ENCODE peak calls at places on chromosomes 12 and 14, in seven cellular contexts. One of them, this sample, is unnamed.
A peak's percentile ranks its signal among the peaks of the same experiment; 100 is the strongest.

GRCh38 chr12:95701722-95702418 is 88.7 kb downstream of the NTN4 start:
- DNase-seq in HCT116: no peak
- DNase-seq in colonic mucosa: no peak
- DNase-seq in IMR-90: no peak
- DNase-seq in mammary epithelial cell: peak; percentile 84
- DNase-seq in endothelial cell of umbilical vein: no peak
- DNase-seq in fibroblast of lung: no peak
- DNase-seq in this sample: no peak

GRCh38 chr12:89162704-89163261 is 189.5 kb downstream of the DUSP6 start:
- DNase-seq in colonic mucosa: peak; percentile 53
- DNase-seq in HCT116: peak; percentile 15
- DNase-seq in endothelial cell of umbilical vein: peak; percentile 96
- DNase-seq in mammary epithelial cell: peak; percentile 100
- DNase-seq in IMR-90: peak; percentile 99
- DNase-seq in fibroblast of lung: peak; percentile 99
- DNase-seq in this sample: peak; percentile 94

GRCh38 chr14:71730471-71730870 is 201.8 kb upstream of the RGS6 start:
- DNase-seq in HCT116: no peak
- DNase-seq in endothelial cell of umbilical vein: no peak
- DNase-seq in fibroblast of lung: no peak
- DNase-seq in IMR-90: no peak
- DNase-seq in mammary epithelial cell: no peak
- DNase-seq in colonic mucosa: no peak
- DNase-seq in this sample: no peak

GRCh38 chr12:19894803-19895202 is 455.5 kb downstream of the AEBP2 start:
- DNase-seq in mammary epithelial cell: peak; percentile 14
- DNase-seq in HCT116: no peak
- DNase-seq in endothelial cell of umbilical vein: peak; percentile 77
- DNase-seq in IMR-90: peak; percentile 21
- DNase-seq in fibroblast of lung: no peak
- DNase-seq in colonic mucosa: no peak
- DNase-seq in this sample: peak; percentile 28

GRCh38 chr12:11752403-11753150 is 103.1 kb downstream of the ETV6 start:
- DNase-seq in IMR-90: no peak
- DNase-seq in HCT116: no peak
- DNase-seq in mammary epithelial cell: no peak
- DNase-seq in colonic mucosa: no peak
- DNase-seq in endothelial cell of umbilical vein: no peak
- DNase-seq in fibroblast of lung: no peak
- DNase-seq in this sample: no peak

GRCh38 chr12:47553266-47553665 is 152.6 kb downstream of the RPAP3 start:
- DNase-seq in fibroblast of lung: no peak
- DNase-seq in colonic mucosa: no peak
- DNase-seq in endothelial cell of umbilical vein: no peak
- DNase-seq in HCT116: no peak
- DNase-seq in IMR-90: no peak
- DNase-seq in mammary epithelial cell: no peak
- DNase-seq in this sample: no peak

GRCh38 chr12:122458105-122459035 is 35.9 kb upstream of the CLIP1 start:
- DNase-seq in IMR-90: no peak
- DNase-seq in colonic mucosa: no peak
- DNase-seq in endothelial cell of umbilical vein: no peak
- DNase-seq in HCT116: no peak
- DNase-seq in mammary epithelial cell: no peak
- DNase-seq in fibroblast of lung: no peak
- DNase-seq in this sample: no peak

GRCh38 chr12:129762436-129762835 is 141.4 kb downstream of the TMEM132D start:
- DNase-seq in HCT116: no peak
- DNase-seq in mammary epithelial cell: no peak
- DNase-seq in endothelial cell of umbilical vein: no peak
- DNase-seq in colonic mucosa: no peak
- DNase-seq in fibroblast of lung: no peak
- DNase-seq in IMR-90: no peak
- DNase-seq in this sample: no peak

GRCh38 chr14:62307844-62308243 is 545.6 kb downstream of the SNAPC1 start:
- DNase-seq in mammary epithelial cell: no peak
- DNase-seq in colonic mucosa: no peak
- DNase-seq in HCT116: no peak
- DNase-seq in endothelial cell of umbilical vein: no peak
- DNase-seq in fibroblast of lung: no peak
- DNase-seq in IMR-90: no peak
- DNase-seq in this sample: no peak

GRCh38 chr12:67430708-67431335 is 161.7 kb downstream of the CAND1 start:
- DNase-seq in fibroblast of lung: peak; percentile 85
- DNase-seq in endothelial cell of umbilical vein: no peak
- DNase-seq in mammary epithelial cell: no peak
- DNase-seq in IMR-90: no peak
- DNase-seq in HCT116: no peak
- DNase-seq in colonic mucosa: no peak
- DNase-seq in this sample: no peak

GRCh38 chr14:36365766-36366165 is 45.3 kb upstream of the MBIP start:
- DNase-seq in HCT116: no peak
- DNase-seq in IMR-90: no peak
- DNase-seq in colonic mucosa: peak; percentile 23
- DNase-seq in endothelial cell of umbilical vein: no peak
- DNase-seq in mammary epithelial cell: no peak
- DNase-seq in fibroblast of lung: no peak
- DNase-seq in this sample: no peak

GRCh38 chr12:53327435-53328042 is 6.1 kb upstream of the AAAS start:
- DNase-seq in mammary epithelial cell: no peak
- DNase-seq in HCT116: no peak
- DNase-seq in IMR-90: no peak
- DNase-seq in endothelial cell of umbilical vein: peak; percentile 21
- DNase-seq in colonic mucosa: no peak
- DNase-seq in fibroblast of lung: peak; percentile 22
- DNase-seq in this sample: peak; percentile 30

GRCh38 chr12:31931796-31932715 is 27.2 kb upstream of the RESF1 start:
- DNase-seq in HCT116: no peak
- DNase-seq in fibroblast of lung: no peak
- DNase-seq in mammary epithelial cell: no peak
- DNase-seq in endothelial cell of umbilical vein: no peak
- DNase-seq in IMR-90: no peak
- DNase-seq in colonic mucosa: no peak
- DNase-seq in this sample: no peak

GRCh38 chr12:93243689-93244513 is 133.8 kb upstream of the NUDT4 start:
- DNase-seq in colonic mucosa: peak; percentile 64
- DNase-seq in endothelial cell of umbilical vein: peak; percentile 24
- DNase-seq in fibroblast of lung: peak; percentile 90
- DNase-seq in IMR-90: peak; percentile 78
- DNase-seq in HCT116: no peak
- DNase-seq in mammary epithelial cell: peak; percentile 79
- DNase-seq in this sample: peak; percentile 95

GRCh38 chr12:131383291-131383690 is 327.6 kb upstream of the SFSWAP start:
- DNase-seq in fibroblast of lung: no peak
- DNase-seq in HCT116: no peak
- DNase-seq in mammary epithelial cell: no peak
- DNase-seq in colonic mucosa: no peak
- DNase-seq in IMR-90: no peak
- DNase-seq in endothelial cell of umbilical vein: no peak
- DNase-seq in this sample: no peak

GRCh38 chr12:30457621-30458289 is 237.9 kb downstream of the IPO8 start:
- DNase-seq in IMR-90: peak; percentile 64
- DNase-seq in endothelial cell of umbilical vein: peak; percentile 75
- DNase-seq in colonic mucosa: no peak
- DNase-seq in mammary epithelial cell: peak; percentile 71
- DNase-seq in HCT116: peak; percentile 75
- DNase-seq in fibroblast of lung: peak; percentile 92
- DNase-seq in this sample: peak; percentile 52

GRCh38 chr12:50925920-50926319 is 26.4 kb upstream of the HIGD1C start:
- DNase-seq in endothelial cell of umbilical vein: no peak
- DNase-seq in IMR-90: no peak
- DNase-seq in mammary epithelial cell: no peak
- DNase-seq in colonic mucosa: no peak
- DNase-seq in fibroblast of lung: no peak
- DNase-seq in HCT116: no peak
- DNase-seq in this sample: no peak

GRCh38 chr12:50924439-50925341 is 27.7 kb upstream of the HIGD1C start:
- DNase-seq in endothelial cell of umbilical vein: peak; percentile 94
- DNase-seq in IMR-90: peak; percentile 86
- DNase-seq in HCT116: peak; percentile 34
- DNase-seq in mammary epithelial cell: peak; percentile 80
- DNase-seq in fibroblast of lung: peak; percentile 99
- DNase-seq in colonic mucosa: peak; percentile 97
- DNase-seq in this sample: peak; percentile 93

GRCh38 chr12:50926415-50926814 is 25.9 kb upstream of the HIGD1C start:
- DNase-seq in fibroblast of lung: no peak
- DNase-seq in mammary epithelial cell: no peak
- DNase-seq in colonic mucosa: no peak
- DNase-seq in endothelial cell of umbilical vein: peak; percentile 10
- DNase-seq in IMR-90: no peak
- DNase-seq in HCT116: no peak
- DNase-seq in this sample: no peak

GRCh38 chr12:50924131-50924438 is 28.3 kb upstream of the HIGD1C start:
- DNase-seq in HCT116: no peak
- DNase-seq in IMR-90: no peak
- DNase-seq in endothelial cell of umbilical vein: no peak
- DNase-seq in fibroblast of lung: no peak
- DNase-seq in colonic mucosa: no peak
- DNase-seq in mammary epithelial cell: no peak
- DNase-seq in this sample: no peak

GRCh38 chr12:50925342-50925651 is 27.0 kb upstream of the HIGD1C start:
- DNase-seq in fibroblast of lung: no peak
- DNase-seq in colonic mucosa: peak; percentile 45
- DNase-seq in HCT116: no peak
- DNase-seq in IMR-90: no peak
- DNase-seq in mammary epithelial cell: no peak
- DNase-seq in endothelial cell of umbilical vein: no peak
- DNase-seq in this sample: no peak
- H3K9ac ChIP-seq in fibroblast of lung: no peak overlapping the region
- H3K9ac ChIP-seq in colonic mucosa: peak overlapping the region; percentile 65
- H3K9ac ChIP-seq in HCT116: no peak overlapping the region
- H3K9ac ChIP-seq in IMR-90: no peak overlapping the region
- H3K9ac ChIP-seq in mammary epithelial cell: peak overlapping the region; percentile 5
- H3K9ac ChIP-seq in endothelial cell of umbilical vein: no peak overlapping the region
- H3K9ac ChIP-seq in this sample: peak overlapping the region; percentile 99

GRCh38 chr12:6213969-6214368 is 13.8 kb downstream of the CD9 start:
- DNase-seq in mammary epithelial cell: no peak
- DNase-seq in HCT116: no peak
- DNase-seq in endothelial cell of umbilical vein: no peak
- DNase-seq in fibroblast of lung: no peak
- DNase-seq in colonic mucosa: no peak
- DNase-seq in IMR-90: no peak
- DNase-seq in this sample: no peak

GRCh38 chr12:6211421-6211869 is 11.2 kb downstream of the CD9 start:
- DNase-seq in IMR-90: peak; percentile 91
- DNase-seq in mammary epithelial cell: no peak
- DNase-seq in colonic mucosa: no peak
- DNase-seq in HCT116: no peak
- DNase-seq in fibroblast of lung: peak; percentile 93
- DNase-seq in endothelial cell of umbilical vein: no peak
- DNase-seq in this sample: peak; percentile 87

GRCh38 chr12:6214633-6215032 is 14.4 kb downstream of the CD9 start:
- DNase-seq in mammary epithelial cell: peak; percentile 87
- DNase-seq in colonic mucosa: no peak
- DNase-seq in fibroblast of lung: no peak
- DNase-seq in endothelial cell of umbilical vein: no peak
- DNase-seq in HCT116: no peak
- DNase-seq in IMR-90: no peak
- DNase-seq in this sample: no peak

GRCh38 chr12:6215120-6215807 is 15.1 kb downstream of the CD9 start:
- DNase-seq in fibroblast of lung: no peak
- DNase-seq in colonic mucosa: no peak
- DNase-seq in endothelial cell of umbilical vein: no peak
- DNase-seq in mammary epithelial cell: no peak
- DNase-seq in IMR-90: no peak
- DNase-seq in HCT116: no peak
- DNase-seq in this sample: no peak

GRCh38 chr12:6212086-6212485 is 11.9 kb downstream of the CD9 start:
- DNase-seq in HCT116: no peak
- DNase-seq in endothelial cell of umbilical vein: no peak
- DNase-seq in mammary epithelial cell: no peak
- DNase-seq in colonic mucosa: no peak
- DNase-seq in fibroblast of lung: no peak
- DNase-seq in IMR-90: no peak
- DNase-seq in this sample: peak; percentile 52
- H3K4me1 ChIP-seq in HCT116: peaks cover 74% of the 10 kb centered on the region
- H3K4me1 ChIP-seq in endothelial cell of umbilical vein: peaks cover 45% of the 10 kb centered on the region
- H3K4me1 ChIP-seq in mammary epithelial cell: peaks cover 54% of the 10 kb centered on the region
- H3K4me1 ChIP-seq in colonic mucosa: peaks cover 37% of the 10 kb centered on the region
- H3K4me1 ChIP-seq in fibroblast of lung: peaks cover 18% of the 10 kb centered on the region
- H3K4me1 ChIP-seq in IMR-90: peaks cover 27% of the 10 kb centered on the region
- H3K4me1 ChIP-seq in this sample: peaks cover 26% of the 10 kb centered on the region

GRCh38 chr12:113162102-113163029 is 12.8 kb downstream of the CFAP73 start:
- DNase-seq in HCT116: no peak
- DNase-seq in IMR-90: peak; percentile 50
- DNase-seq in mammary epithelial cell: no peak
- DNase-seq in colonic mucosa: no peak
- DNase-seq in endothelial cell of umbilical vein: peak; percentile 15
- DNase-seq in fibroblast of lung: peak; percentile 61
- DNase-seq in this sample: no peak
- H3K4me3 ChIP-seq in HCT116: no peak overlapping the region
- H3K4me3 ChIP-seq in IMR-90: no peak overlapping the region
- H3K4me3 ChIP-seq in mammary epithelial cell: no peak overlapping the region
- H3K4me3 ChIP-seq in colonic mucosa: no peak overlapping the region
- H3K4me3 ChIP-seq in endothelial cell of umbilical vein: no peak overlapping the region
- H3K4me3 ChIP-seq in fibroblast of lung: no peak overlapping the region
- H3K4me3 ChIP-seq in this sample: no peak overlapping the region

GRCh38 chr14:53214384-53214783 is 61.3 kb upstream of the DDHD1 start:
- DNase-seq in endothelial cell of umbilical vein: no peak
- DNase-seq in fibroblast of lung: no peak
- DNase-seq in IMR-90: no peak
- DNase-seq in colonic mucosa: no peak
- DNase-seq in HCT116: no peak
- DNase-seq in mammary epithelial cell: no peak
- DNase-seq in this sample: no peak

GRCh38 chr14:53218161-53218560 is 65.0 kb upstream of the DDHD1 start:
- DNase-seq in mammary epithelial cell: no peak
- DNase-seq in fibroblast of lung: no peak
- DNase-seq in IMR-90: no peak
- DNase-seq in endothelial cell of umbilical vein: no peak
- DNase-seq in HCT116: no peak
- DNase-seq in colonic mucosa: no peak
- DNase-seq in this sample: no peak

GRCh38 chr14:53215101-53215500 is 62.0 kb upstream of the DDHD1 start:
- DNase-seq in IMR-90: no peak
- DNase-seq in colonic mucosa: no peak
- DNase-seq in mammary epithelial cell: no peak
- DNase-seq in HCT116: no peak
- DNase-seq in fibroblast of lung: no peak
- DNase-seq in endothelial cell of umbilical vein: no peak
- DNase-seq in this sample: no peak

DNA sequence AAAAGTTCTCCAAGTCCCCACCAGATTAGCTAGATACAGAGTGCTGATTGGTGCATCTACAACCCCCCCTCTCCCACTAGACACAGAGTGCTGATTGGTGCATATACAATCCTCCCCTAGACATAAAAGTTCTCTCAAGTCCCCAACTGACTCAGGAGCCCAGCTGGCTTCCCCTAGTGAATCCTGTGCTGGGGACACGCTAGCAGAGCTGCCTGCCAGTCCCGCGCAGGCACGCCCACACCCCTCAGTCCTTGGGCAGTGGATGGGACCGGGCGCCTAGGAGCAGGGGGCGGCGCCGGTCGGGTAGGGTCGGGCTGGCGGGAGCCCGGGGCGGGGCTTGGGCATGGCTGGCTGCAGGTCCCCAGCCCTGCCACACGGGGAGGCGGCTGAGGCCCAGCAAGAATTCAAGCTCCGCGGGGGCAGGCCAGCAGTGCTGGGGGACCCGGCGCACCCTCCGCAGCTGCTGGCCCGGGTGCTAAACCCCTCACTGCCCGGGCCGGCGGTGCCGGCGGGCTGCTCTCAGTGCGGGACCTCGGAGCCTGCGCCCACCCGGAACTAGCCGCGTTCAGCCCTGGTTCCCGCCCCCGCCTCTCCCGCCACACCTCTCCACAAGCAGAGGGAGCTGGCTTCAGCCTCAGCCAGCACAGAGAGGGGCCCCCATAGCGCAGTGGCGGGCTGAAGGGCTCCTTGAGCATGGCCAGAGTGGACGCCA is 64.3 kb upstream of the DDHD1 start:
- DNase-seq in mammary epithelial cell: peak; percentile 60
- DNase-seq in HCT116: peak; percentile 59
- DNase-seq in colonic mucosa: peak; percentile 78
- DNase-seq in endothelial cell of umbilical vein: peak; percentile 79
- DNase-seq in IMR-90: peak; percentile 33
- DNase-seq in fibroblast of lung: peak; percentile 51
- DNase-seq in this sample: peak; percentile 72
- H3K9ac ChIP-seq in mammary epithelial cell: no peak overlapping the region
- H3K9ac ChIP-seq in HCT116: peak overlapping the region; percentile 66
- H3K9ac ChIP-seq in colonic mucosa: peak overlapping the region; percentile 36
- H3K9ac ChIP-seq in endothelial cell of umbilical vein: peak overlapping the region; percentile 47
- H3K9ac ChIP-seq in IMR-90: peak overlapping the region; percentile 11
- H3K9ac ChIP-seq in fibroblast of lung: no peak overlapping the region
- H3K9ac ChIP-seq in this sample: peak overlapping the region; percentile 83

This sample was measured in adipocyte.